ENCODE peak calls at places on chromosomes 12 and 14, in four cellular contexts. One of them, this sample, is unnamed.

GRCh38 chr14:104280902-104281767 is 142.7 kb downstream of the KIF26A start:
- DNase-seq in endodermal cell: peak; percentile 49
- DNase-seq in tibial artery: no peak
- DNase-seq in CD8-positive, alpha-beta memory T cell: no peak
- DNase-seq in this sample: peak; percentile 39

GRCh38 chr14:72443991-72444431 is 449.9 kb downstream of the DPF3 start:
- DNase-seq in endodermal cell: no peak
- DNase-seq in CD8-positive, alpha-beta memory T cell: peak; percentile 25
- DNase-seq in tibial artery: no peak
- DNase-seq in this sample: no peak

GRCh38 chr14:21302013-21302857 is 22.4 kb downstream of the RPGRIP1 start:
- DNase-seq in tibial artery: no peak
- DNase-seq in CD8-positive, alpha-beta memory T cell: no peak
- DNase-seq in endodermal cell: no peak
- DNase-seq in this sample: no peak

GRCh38 chr14:65940056-65940735 is 527.7 kb downstream of the FUT8 start:
- DNase-seq in tibial artery: no peak
- DNase-seq in CD8-positive, alpha-beta memory T cell: no peak
- DNase-seq in endodermal cell: no peak
- DNase-seq in this sample: no peak

GRCh38 chr12:52380271-52380694 is 5.2 kb downstream of the KRT84 start:
- DNase-seq in tibial artery: no peak
- DNase-seq in endodermal cell: peak; percentile 91
- DNase-seq in CD8-positive, alpha-beta memory T cell: no peak
- DNase-seq in this sample: no peak

GRCh38 chr12:28267920-28268680 is 77.8 kb downstream of the CCDC91 start:
- DNase-seq in tibial artery: no peak
- DNase-seq in endodermal cell: no peak
- DNase-seq in CD8-positive, alpha-beta memory T cell: no peak
- DNase-seq in this sample: no peak

GRCh38 chr12:47997321-47997720 is 7.0 kb downstream of the COL2A1 start:
- DNase-seq in tibial artery: no peak
- DNase-seq in CD8-positive, alpha-beta memory T cell: no peak
- DNase-seq in endodermal cell: no peak
- DNase-seq in this sample: no peak

GRCh38 chr12:53949631-53950440 is 4.9 kb upstream of the HOXC12 start:
- DNase-seq in tibial artery: no peak
- DNase-seq in CD8-positive, alpha-beta memory T cell: no peak
- DNase-seq in endodermal cell: peak; percentile 83
- DNase-seq in this sample: no peak

GRCh38 chr14:94474581-94475031 is 1.4 kb downstream of the SERPINA9 start:
- DNase-seq in tibial artery: no peak
- DNase-seq in endodermal cell: peak; percentile 75
- DNase-seq in CD8-positive, alpha-beta memory T cell: no peak
- DNase-seq in this sample: no peak

GRCh38 chr12:117680311-117680710 is 288.5 kb downstream of the KSR2 start:
- DNase-seq in endodermal cell: no peak
- DNase-seq in tibial artery: no peak
- DNase-seq in CD8-positive, alpha-beta memory T cell: no peak
- DNase-seq in this sample: no peak

GRCh38 chr14:24307575-24308341 is at the start of gene CIDEB:
- DNase-seq in CD8-positive, alpha-beta memory T cell: peak; percentile 45
- DNase-seq in endodermal cell: peak; percentile 91
- DNase-seq in tibial artery: peak; percentile 61
- DNase-seq in this sample: peak; percentile 53

GRCh38 chr12:125185740-125186470 is 120.7 kb downstream of the AACS start:
- DNase-seq in CD8-positive, alpha-beta memory T cell: no peak
- DNase-seq in tibial artery: peak; percentile 32
- DNase-seq in endodermal cell: peak; percentile 98
- DNase-seq in this sample: peak; percentile 65

GRCh38 chr12:125183187-125184067 is 118.2 kb downstream of the AACS start:
- DNase-seq in endodermal cell: peak; percentile 97
- DNase-seq in tibial artery: peak; percentile 59
- DNase-seq in CD8-positive, alpha-beta memory T cell: peak; percentile 48
- DNase-seq in this sample: peak; percentile 81

GRCh38 chr12:125185311-125185739 is 120.1 kb downstream of the AACS start:
- DNase-seq in tibial artery: no peak
- DNase-seq in CD8-positive, alpha-beta memory T cell: no peak
- DNase-seq in endodermal cell: peak; percentile 92
- DNase-seq in this sample: peak; percentile 52

GRCh38 chr12:125186471-125187147 is 121.4 kb downstream of the AACS start:
- DNase-seq in endodermal cell: peak; percentile 84
- DNase-seq in CD8-positive, alpha-beta memory T cell: no peak
- DNase-seq in tibial artery: no peak
- DNase-seq in this sample: no peak

GRCh38 chr12:125184213-125184952 is 119.1 kb downstream of the AACS start:
- DNase-seq in CD8-positive, alpha-beta memory T cell: no peak
- DNase-seq in tibial artery: no peak
- DNase-seq in endodermal cell: peak; percentile 74
- DNase-seq in this sample: no peak
- H3K27me3 ChIP-seq in CD8-positive, alpha-beta memory T cell: peaks cover 30% of the 10 kb centered on the region
- H3K27me3 ChIP-seq in tibial artery: no peaks in the 10 kb centered on the region
- H3K27me3 ChIP-seq in endodermal cell: peaks cover 67% of the 10 kb centered on the region
- H3K27me3 ChIP-seq in this sample: peaks cover 44% of the 10 kb centered on the region

GRCh38 chr12:132435486-132436187 is 54.3 kb upstream of the FBRSL1 start:
- DNase-seq in CD8-positive, alpha-beta memory T cell: no peak
- DNase-seq in tibial artery: no peak
- DNase-seq in endodermal cell: no peak
- DNase-seq in this sample: no peak
- H3K27me3 ChIP-seq in CD8-positive, alpha-beta memory T cell: no peaks in the 10 kb centered on the region
- H3K27me3 ChIP-seq in tibial artery: no peaks in the 10 kb centered on the region
- H3K27me3 ChIP-seq in endodermal cell: no peaks in the 10 kb centered on the region
- H3K27me3 ChIP-seq in this sample: no peaks in the 10 kb centered on the region

GRCh38 chr14:101478796-101479410 is 82.4 kb upstream of the DIO3 start:
- DNase-seq in tibial artery: peak; percentile 14
- DNase-seq in CD8-positive, alpha-beta memory T cell: no peak
- DNase-seq in endodermal cell: peak; percentile 22
- DNase-seq in this sample: no peak

GRCh38 chr14:101476258-101476930 is 84.9 kb upstream of the DIO3 start:
- DNase-seq in CD8-positive, alpha-beta memory T cell: no peak
- DNase-seq in endodermal cell: peak; percentile 39
- DNase-seq in tibial artery: peak; percentile 20
- DNase-seq in this sample: no peak

GRCh38 chr14:101477648-101478047 is 83.6 kb upstream of the DIO3 start:
- DNase-seq in tibial artery: peak; percentile 2
- DNase-seq in endodermal cell: no peak
- DNase-seq in CD8-positive, alpha-beta memory T cell: no peak
- DNase-seq in this sample: no peak

GRCh38 chr14:101476931-101477553 is 84.3 kb upstream of the DIO3 start:
- DNase-seq in CD8-positive, alpha-beta memory T cell: no peak
- DNase-seq in tibial artery: peak; percentile 18
- DNase-seq in endodermal cell: peak; percentile 88
- DNase-seq in this sample: no peak

GRCh38 chr14:101478096-101478495 is 83.2 kb upstream of the DIO3 start:
- DNase-seq in CD8-positive, alpha-beta memory T cell: no peak
- DNase-seq in tibial artery: peak; percentile 21
- DNase-seq in endodermal cell: peak; percentile 46
- DNase-seq in this sample: no peak
- H3K27me3 ChIP-seq in CD8-positive, alpha-beta memory T cell: no peaks in the 10 kb centered on the region
- H3K27me3 ChIP-seq in tibial artery: no peaks in the 10 kb centered on the region
- H3K27me3 ChIP-seq in endodermal cell: no peaks in the 10 kb centered on the region
- H3K27me3 ChIP-seq in this sample: peaks cover 4% of the 10 kb centered on the region

GRCh38 chr14:96737869-96738268 is 59.3 kb upstream of the VRK1 start:
- DNase-seq in endodermal cell: no peak
- DNase-seq in tibial artery: no peak
- DNase-seq in CD8-positive, alpha-beta memory T cell: no peak
- DNase-seq in this sample: no peak
- H3K27me3 ChIP-seq in endodermal cell: peaks cover 54% of the 10 kb centered on the region
- H3K27me3 ChIP-seq in tibial artery: no peaks in the 10 kb centered on the region
- H3K27me3 ChIP-seq in CD8-positive, alpha-beta memory T cell: peaks cover 44% of the 10 kb centered on the region
- H3K27me3 ChIP-seq in this sample: peaks cover 16% of the 10 kb centered on the region

DNA sequence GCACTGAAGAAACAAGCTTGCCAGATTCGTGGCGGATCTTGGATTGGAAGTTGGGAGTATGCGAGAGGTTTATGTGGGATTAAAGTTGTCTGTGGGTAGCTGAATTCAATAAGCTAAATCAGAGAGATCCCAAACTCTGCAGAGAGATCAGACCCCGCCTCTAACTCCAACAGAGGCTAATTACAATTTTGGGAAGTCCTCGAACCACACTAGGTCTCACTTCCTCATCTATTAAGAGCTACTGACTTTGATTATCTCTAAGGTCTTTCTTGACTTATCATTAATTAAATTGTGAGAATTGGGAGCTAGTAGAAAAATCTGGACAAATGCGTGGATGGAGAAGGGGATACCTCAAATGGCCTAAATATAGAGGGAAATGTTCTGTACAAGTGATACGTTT is 9.1 kb downstream of the NTF3 start:
- DNase-seq in CD8-positive, alpha-beta memory T cell: no peak
- DNase-seq in endodermal cell: no peak
- DNase-seq in tibial artery: no peak
- DNase-seq in this sample: no peak
- H3K27me3 ChIP-seq in CD8-positive, alpha-beta memory T cell: no peaks in the 10 kb centered on the region
- H3K27me3 ChIP-seq in endodermal cell: peaks cover 30% of the 10 kb centered on the region
- H3K27me3 ChIP-seq in tibial artery: no peaks in the 10 kb centered on the region
- H3K27me3 ChIP-seq in this sample: no peaks in the 10 kb centered on the region

This sample was measured in psoas muscle.